ENCODE peak calls at places on chromosomes 7 and 10, in five cellular contexts. A is breast epithelium; V is CD8-positive, alpha-beta T cell; K is heart left ventricle; H is foreskin keratinocyte. S is an unnamed sample. For H3K4me1, the result is how much of the 10 kb centered on the place peaks cover.

GRCh38 chr10:31751401-31752080 is 177.1 kb downstream of the ARHGAP12 start:
- DNase-seq in H (no peak), K (no peak), V (no peak), A (no peak), S (no peak)

GRCh38 chr7:49643750-49644149 is 129.7 kb upstream of the VWC2 start:
- DNase-seq in V (no peak), H (no peak), K (no peak), A (no peak), S (no peak)

GRCh38 chr10:70651661-70652060 is 20.6 kb upstream of the ADAMTS14 start:
- DNase-seq in H (peak), V (no peak), A (no peak), K (no peak), S (no peak)

GRCh38 chr10:5894873-5895272 is 4.8 kb downstream of the FBH1 start:
- DNase-seq in V (no peak), H (no peak), K (no peak), A (no peak), S (peak)

GRCh38 chr10:43056568-43057011 is 20.3 kb upstream of the RET start:
- DNase-seq in V (no peak), A (no peak), K (peak), H (no peak), S (no peak)

GRCh38 chr7:110877086-110877485 is 213.8 kb upstream of the LRRN3 start:
- DNase-seq in H (no peak), K (no peak), V (no peak), A (no peak), S (no peak)

GRCh38 chr10:3136763-3137611 is 35.6 kb downstream of the PITRM1 start:
- DNase-seq in V (no peak), K (peak), A (no peak), H (no peak), S (peak)

GRCh38 chr10:44935961-44936285 is 23.7 kb upstream of the RASSF4 start:
- DNase-seq in A (no peak), K (no peak), H (no peak), V (no peak), S (no peak)

GRCh38 chr7:157472311-157473050 is 135.7 kb downstream of the DNAJB6 start:
- DNase-seq in H (no peak), A (no peak), K (no peak), V (no peak), S (no peak)

GRCh38 chr10:14583252-14583651 is 191.4 kb downstream of the FAM107B start:
- DNase-seq in K (no peak), H (no peak), A (no peak), V (peak), S (no peak)
- H3K4me1 ChIP-seq in K (under half), H (under half), A (under half), V (half or more), S (under half)

DNA sequence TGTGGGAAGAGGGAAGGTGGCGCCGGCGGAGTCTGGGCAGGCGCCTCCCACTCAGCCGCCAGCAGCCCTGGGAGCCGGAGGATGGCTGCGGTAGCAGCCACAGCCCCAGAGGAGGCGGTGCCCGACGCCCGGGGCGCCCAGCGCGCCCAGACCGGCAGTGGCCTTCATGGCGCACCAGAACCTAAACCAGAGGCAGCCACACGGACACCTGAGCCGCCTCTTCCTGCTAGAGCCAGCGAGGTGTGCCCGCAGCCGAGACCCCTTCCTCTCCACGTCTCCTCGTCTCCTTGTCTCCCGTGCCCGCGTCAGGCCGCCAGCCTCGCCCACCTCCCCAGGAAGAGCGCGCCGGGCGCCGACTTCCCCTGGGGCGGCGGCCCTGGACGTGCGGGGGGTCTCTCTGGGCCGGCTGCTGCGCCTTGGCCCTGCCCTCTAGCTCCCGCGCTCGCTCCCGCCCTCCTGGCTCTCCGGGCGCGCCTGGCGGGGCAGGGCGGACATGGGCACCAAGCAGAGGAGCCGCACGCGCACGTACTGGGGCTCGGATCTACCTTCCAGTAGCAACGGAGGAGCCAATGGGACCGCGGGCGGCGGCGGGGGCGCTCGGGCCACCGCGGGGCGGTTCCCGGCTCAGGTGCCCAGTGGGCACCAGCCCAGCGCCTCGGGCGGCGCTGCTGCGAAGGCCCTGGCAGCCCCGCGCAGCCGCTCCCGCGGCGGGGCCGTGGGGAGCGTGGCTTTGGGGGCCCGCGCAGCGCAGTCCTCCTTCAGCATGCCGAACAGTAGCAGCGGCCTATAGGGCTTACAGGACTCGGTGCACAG is 33.0 kb upstream of the SFTPD start:
- DNase-seq in A (peak), K (peak), H (no peak), V (no peak), S (peak)
- TF ChIP-seq CTCF in A (no peak), K (no peak), H (peak), V (no peak), S (peak)

DNA sequence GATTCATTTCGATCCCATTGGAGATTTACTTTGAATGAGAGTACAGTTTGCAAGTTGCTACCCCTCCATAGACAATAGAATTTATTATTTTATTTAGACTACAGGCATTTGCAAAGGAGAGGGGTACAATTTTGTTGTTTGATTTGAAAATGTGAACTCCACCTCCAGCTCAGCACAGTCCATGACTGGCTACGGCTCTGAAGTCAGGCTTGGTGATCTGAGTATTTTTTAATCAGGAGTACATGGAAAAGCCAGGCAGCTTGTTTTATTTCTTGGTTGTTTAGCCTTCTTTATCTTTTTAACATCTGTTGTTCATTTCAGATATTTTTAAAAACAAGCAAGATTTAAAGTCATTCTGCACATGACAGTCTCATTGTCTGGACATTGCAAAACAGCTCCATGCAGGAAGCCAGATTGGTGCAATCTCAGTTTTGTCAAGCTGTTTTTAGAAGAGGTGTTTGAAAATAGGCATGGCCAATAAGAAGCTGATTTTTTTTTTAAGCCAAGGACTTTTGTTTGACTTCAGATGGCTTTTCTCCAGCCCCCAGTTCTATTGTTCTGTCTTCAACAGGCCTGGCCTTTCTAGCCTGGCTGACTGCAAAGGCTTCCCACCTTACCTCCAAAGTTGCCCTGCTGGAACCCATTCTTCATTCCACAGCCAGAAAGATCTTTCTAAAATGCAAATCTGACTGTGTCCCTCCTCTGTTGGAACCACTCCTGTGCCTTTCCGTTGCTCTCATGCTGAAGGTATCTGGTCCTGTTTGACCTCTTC is 12.2 kb downstream of the PLXDC2 start:
- DNase-seq in A (no peak), V (no peak), K (no peak), H (no peak), S (no peak)
- H3K4me1 ChIP-seq in A (under half), V (under half), K (under half), H (under half), S (half or more)

DNA sequence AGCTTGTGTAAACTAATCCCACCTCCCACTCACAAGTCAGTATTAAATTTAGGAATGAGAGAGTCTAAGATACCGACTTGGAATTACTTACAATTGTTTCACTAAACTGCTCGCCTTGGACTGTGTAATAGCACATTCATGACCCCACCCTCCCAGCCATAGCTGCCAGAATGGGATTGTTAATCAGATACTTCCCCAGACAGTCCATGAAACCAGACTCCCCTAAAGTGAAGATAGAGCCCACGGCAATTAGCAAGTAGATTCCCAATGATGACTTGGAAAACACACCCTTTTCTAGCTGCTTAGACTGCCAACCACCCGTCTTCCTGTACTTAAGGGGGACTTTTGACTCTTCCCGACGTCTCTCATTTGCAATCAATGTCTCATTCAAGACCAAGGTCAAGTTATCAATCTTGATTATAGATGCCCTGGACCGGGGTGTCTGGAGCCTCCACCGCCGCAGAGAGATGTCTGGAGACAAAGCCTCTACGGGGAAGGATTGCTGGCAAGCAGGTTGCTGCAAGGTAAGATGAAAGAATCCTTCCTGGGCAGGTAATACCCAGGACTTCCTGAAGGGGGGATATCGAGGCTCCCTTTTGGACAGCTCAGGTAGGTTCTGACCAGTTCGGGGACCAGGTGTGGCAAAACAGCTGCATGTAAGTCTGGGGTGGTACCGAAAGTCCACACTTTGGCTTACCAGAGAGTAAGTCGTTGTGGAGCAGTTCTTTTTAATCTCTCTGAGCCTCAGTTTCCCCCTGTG is 12.6 kb upstream of the CUX1 start:
- DNase-seq in K (no peak), H (no peak), A (no peak), V (no peak), S (no peak)
- TF ChIP-seq CTCF in K (no peak), H (peak), A (peak), V (peak), S (no peak)

DNA sequence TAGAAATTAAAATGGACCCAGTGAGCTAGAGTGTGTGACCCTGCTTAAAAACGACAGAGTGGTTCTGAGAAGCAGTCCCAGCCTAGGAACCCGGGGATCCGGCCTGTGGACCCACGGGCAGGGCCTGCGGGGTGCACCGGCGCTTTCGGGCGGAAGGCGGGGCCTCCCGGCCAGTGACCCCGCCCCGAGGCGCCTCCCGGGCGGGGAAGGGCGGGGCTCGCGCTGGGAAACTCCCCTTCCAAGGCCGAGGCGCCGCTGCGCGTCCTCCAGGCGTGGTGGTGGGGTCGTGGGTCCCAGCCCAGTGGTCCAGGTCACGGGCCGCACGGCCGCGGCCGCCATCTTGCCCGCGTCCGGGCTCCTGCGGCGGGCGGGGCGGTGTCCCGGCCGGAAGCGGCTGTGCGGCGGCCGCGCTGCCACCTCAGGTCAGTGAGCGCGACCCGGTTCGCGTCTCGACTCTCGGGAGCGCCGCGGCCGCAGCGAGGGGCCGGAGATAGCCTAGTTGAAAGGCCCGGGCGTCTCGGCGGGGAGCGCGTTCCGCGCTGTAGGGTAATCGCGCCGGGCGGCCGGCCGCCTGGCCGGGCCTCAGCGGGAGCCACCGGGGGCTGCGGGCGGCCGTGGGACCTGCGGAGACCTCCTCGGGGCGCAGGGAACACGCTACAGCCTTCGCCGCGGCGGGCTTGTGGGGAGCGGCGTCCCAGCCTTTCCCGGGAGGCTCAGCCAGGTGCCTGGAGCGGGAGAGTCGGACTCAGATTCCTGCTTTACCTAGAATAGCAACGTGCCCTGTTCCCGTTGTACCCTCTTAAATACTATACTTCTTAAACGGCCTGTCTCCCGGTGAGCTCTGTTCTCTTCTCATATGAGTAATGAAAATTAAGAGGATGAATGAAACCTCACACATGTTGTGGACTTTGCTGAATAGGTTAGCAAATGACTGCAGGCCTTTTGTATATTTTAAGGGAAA is at the start of gene MIOS:
- DNase-seq in A (peak), K (peak), H (no peak), V (peak), S (peak)
- H3K4me1 ChIP-seq in A (under half), K (under half), H (under half), V (under half), S (half or more)

DNA sequence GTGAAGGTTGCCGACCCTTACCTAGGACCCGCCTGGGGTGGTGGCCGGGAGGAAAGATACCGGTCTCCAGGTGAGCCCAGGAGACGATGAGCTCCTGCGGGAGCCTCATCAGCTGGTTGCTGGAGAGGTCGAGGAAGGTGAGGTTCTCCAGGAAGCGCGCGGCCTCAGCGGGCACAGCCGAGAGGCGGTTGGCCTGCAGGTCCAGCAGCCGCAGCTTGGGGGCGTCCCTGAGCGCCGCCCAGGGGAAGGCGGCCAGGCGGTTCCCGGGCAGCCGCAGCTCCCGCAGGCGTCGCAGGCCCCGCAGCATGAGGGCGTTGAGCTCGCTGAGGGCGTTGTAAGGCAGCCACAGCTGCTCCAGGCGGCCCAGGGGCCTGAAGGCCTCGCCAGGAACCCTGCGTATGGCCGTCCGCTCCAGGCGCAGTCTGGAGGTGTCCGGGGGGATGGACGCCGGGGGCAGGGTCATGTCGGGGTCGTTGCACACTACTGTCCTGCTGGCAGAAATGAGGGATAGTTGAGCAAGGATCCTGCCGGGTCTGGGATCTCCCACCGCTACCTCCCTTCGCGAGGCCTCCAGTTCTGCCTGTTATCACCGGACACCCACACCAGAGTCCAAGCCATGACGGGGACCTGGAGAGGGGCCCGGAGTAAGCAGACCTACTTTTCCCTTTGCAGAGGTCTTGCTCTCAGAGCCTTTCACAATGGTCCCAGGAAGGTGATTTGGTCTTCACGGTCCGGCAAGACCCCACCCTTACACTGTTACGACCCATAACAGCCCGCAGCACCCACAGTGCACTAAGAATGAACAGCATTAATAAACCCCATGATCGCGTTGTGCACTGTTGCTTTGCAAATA is 3.9 kb downstream of the LRIT1 start:
- DNase-seq in H (no peak), V (no peak), K (no peak), A (no peak), S (peak)
- TF ChIP-seq CTCF in H (peak), V (no peak), K (peak), A (no peak), S (peak)

GRCh38 chr10:77768046-77768445 is 130.4 kb upstream of the KCNMA1 start:
- DNase-seq in A (no peak), H (no peak), V (no peak), K (no peak), S (no peak)
- H3K4me1 ChIP-seq in A (under half), H (under half), V (under half), K (under half), S (under half)

GRCh38 chr7:139661875-139662274 is 115.9 kb downstream of the HIPK2 start:
- DNase-seq in H (no peak), V (no peak), K (no peak), A (no peak), S (no peak)
- TF ChIP-seq CTCF in H (no peak), V (no peak), K (no peak), A (no peak), S (no peak)

DNA sequence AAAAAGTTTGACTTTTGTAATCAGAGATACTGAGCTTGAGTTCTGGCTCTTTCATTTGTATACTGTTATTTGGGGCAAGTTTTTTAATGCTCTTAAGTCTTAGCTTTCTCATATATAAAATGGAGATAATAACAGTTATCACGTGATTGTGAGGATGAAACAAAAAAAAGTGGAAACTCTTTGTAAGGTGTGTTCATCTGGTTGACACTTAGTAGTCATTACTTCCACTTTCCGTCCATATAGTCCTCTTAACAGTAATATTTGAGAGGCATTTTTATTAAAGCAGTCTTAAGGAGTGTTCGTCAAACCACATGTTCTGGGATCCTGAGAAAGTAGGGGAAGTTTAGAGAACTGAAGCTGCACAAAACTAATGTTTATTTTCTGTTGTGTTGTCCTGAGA is 65.6 kb downstream of the PTEN start:
- DNase-seq in V (no peak), A (no peak), H (no peak), K (no peak), S (no peak)
- H3K4me1 ChIP-seq in V (under half), A (under half), H (under half), K (under half), S (half or more)

GRCh38 chr7:16078076-16078952 is 343.0 kb downstream of the CRPPA start:
- DNase-seq in V (no peak), A (no peak), H (no peak), K (no peak), S (no peak)
- TF ChIP-seq CTCF in V (peak), A (peak), H (peak), K (peak), S (peak)